ENCODE peak calls at places on chromosomes 7 and 10, in eight cellular contexts. H is endodermal cell; S is AG09319; P is CD8-positive, alpha-beta T cell; M is effector memory CD8-positive, alpha-beta T cell; Q is AG08396; J is NCI-H2029; I is activated T-helper 9 cell treated with anti-CD3 and anti-CD28 coated beads, Interleukin-2, amount 50 U/mL, for 16 hours. U is an unnamed sample.

GRCh38 chr7:133197972-133198544 is 54.8 kb upstream of the EXOC4 start:
- DNase-seq in H (no peak), S (no peak), P (no peak), M (no peak), Q (no peak), J (no peak), I (no peak), U (no peak)

GRCh38 chr7:23863209-23863798 is 153.3 kb downstream of the STK31 start:
- DNase-seq in H (peak; percentile 60), S (peak; percentile 7), P (no peak), M (no peak), Q (no peak), J (no peak), I (no peak), U (no peak)

GRCh38 chr10:71752391-71753090 is 20.8 kb downstream of the VSIR start:
- DNase-seq in H (no peak), S (no peak), P (no peak), M (no peak), Q (no peak), J (no peak), I (no peak), U (no peak)

GRCh38 chr10:126518186-126519080 is 130.2 kb upstream of the ADAM12 start:
- DNase-seq in H (no peak), S (no peak), P (no peak), M (no peak), Q (no peak), J (no peak), I (no peak), U (no peak)

GRCh38 chr7:107581387-107582013 is 1.5 kb downstream of the BCAP29 start:
- DNase-seq in H (no peak), S (no peak), P (no peak), M (no peak), Q (no peak), J (no peak), I (no peak), U (no peak)

GRCh38 chr10:100000109-100000502 is 9.6 kb downstream of the DNMBP start:
- DNase-seq in H (no peak), S (no peak), P (no peak), M (no peak), Q (no peak), J (no peak), I (no peak), U (no peak)

GRCh38 chr7:157493017-157493416 is 156.2 kb downstream of the DNAJB6 start:
- DNase-seq in H (peak; percentile 55), S (no peak), P (no peak), M (no peak), Q (no peak), J (no peak), I (no peak), U (no peak)

GRCh38 chr7:140176271-140176701 is 497 bp downstream of the KDM7A start:
- DNase-seq in H (no peak), S (no peak), P (peak; percentile 6), M (no peak), Q (peak; percentile 32), J (no peak), I (peak; percentile 4), U (no peak)

GRCh38 chr7:49773082-49773938 is at the start of gene VWC2:
- DNase-seq in H (peak; percentile 74), S (no peak), P (no peak), M (no peak), Q (peak; percentile 7), J (no peak), I (no peak), U (no peak)

GRCh38 chr7:1027285-1028043 is 16.9 kb upstream of the GPR146 start:
- DNase-seq in H (peak; percentile 68), S (no peak), P (no peak), M (no peak), Q (peak; percentile 69), J (no peak), I (no peak), U (no peak)

GRCh38 chr10:123908379-123908778 is 16.8 kb upstream of the CPXM2 start:
- DNase-seq in H (no peak), S (no peak), P (no peak), M (no peak), Q (no peak), J (no peak), I (no peak), U (no peak)

GRCh38 chr7:70419816-70420215 is 712.1 kb upstream of the GALNT17 start:
- DNase-seq in H (peak; percentile 37), S (no peak), P (no peak), M (no peak), Q (no peak), J (no peak), I (no peak), U (no peak)